ENCODE peak calls at places on chromosomes 4 and X, in ten cellular contexts. R, Z, I, L, J, H, A, B, P and U are unnamed samples. For H3K4me1 and H3K27me3, the result is how much of the 10 kb centered on the place peaks cover.

GRCh38 chr4:55906999-55907398 is 41.7 kb upstream of the CEP135 start:
- DNase-seq in R (no peak), Z (peak), I (no peak), L (no peak), J (no peak), H (peak), A (no peak), B (no peak), P (no peak), U (no peak)

GRCh38 chr4:176002007-176002623 is 63.5 kb upstream of the WDR17 start:
- DNase-seq in R (peak), Z (peak), I (peak), L (peak), J (no peak), H (no peak), A (no peak), B (peak), P (peak), U (peak)

GRCh38 chr4:123497328-123497727 is 100.7 kb downstream of the SPRY1 start:
- DNase-seq in R (no peak), Z (no peak), I (no peak), L (no peak), J (no peak), H (no peak), A (no peak), B (no peak), P (no peak), U (no peak)

GRCh38 chr4:13524504-13525243 is 19.6 kb downstream of the NKX3-2 start:
- DNase-seq in R (no peak), Z (no peak), I (no peak), L (no peak), J (no peak), H (peak), A (no peak), B (no peak), P (no peak), U (peak)

GRCh38 chr4:15376594-15376993 is 51.2 kb upstream of the C1QTNF7 start:
- DNase-seq in R (no peak), Z (no peak), I (no peak), L (no peak), J (no peak), H (peak), A (no peak), B (no peak), P (no peak), U (no peak)

GRCh38 chrX:136138939-136139338 is 8.4 kb upstream of the FHL1 start:
- DNase-seq in R (no peak), Z (no peak), I (no peak), L (no peak), J (no peak), H (no peak), A (no peak), B (no peak), P (no peak), U (no peak)

GRCh38 chr4:140308366-140309123 is 64.9 kb upstream of the SCOC start:
- DNase-seq in R (peak), Z (no peak), I (no peak), L (peak), J (no peak), H (peak), A (no peak), B (no peak), P (peak), U (peak)

GRCh38 chr4:52057196-52057595 is 6.1 kb downstream of the SPATA18 start:
- DNase-seq in R (no peak), Z (no peak), I (no peak), L (no peak), J (no peak), H (no peak), A (no peak), B (no peak), P (no peak), U (no peak)

GRCh38 chr4:1177274-1178141 is 5.1 kb upstream of the SPON2 start:
- DNase-seq in R (no peak), Z (no peak), I (no peak), L (peak), J (no peak), H (no peak), A (peak), B (no peak), P (peak), U (no peak)

GRCh38 chr4:92520563-92520962 is 216.8 kb downstream of the GRID2 start:
- DNase-seq in R (no peak), Z (no peak), I (peak), L (no peak), J (no peak), H (no peak), A (no peak), B (no peak), P (no peak), U (no peak)

GRCh38 chr4:17066972-17067371 is 168.5 kb upstream of the LDB2 start:
- DNase-seq in R (peak), Z (no peak), I (no peak), L (no peak), J (no peak), H (peak), A (no peak), B (no peak), P (no peak), U (no peak)

GRCh38 chr4:159655547-159655946 is 552.7 kb downstream of the RAPGEF2 start:
- DNase-seq in R (no peak), Z (peak), I (no peak), L (no peak), J (no peak), H (no peak), A (no peak), B (no peak), P (no peak), U (no peak)

GRCh38 chr4:56910172-56910967 is 2.7 kb downstream of the REST start:
- DNase-seq in R (no peak), Z (no peak), I (peak), L (no peak), J (no peak), H (no peak), A (no peak), B (no peak), P (no peak), U (no peak)
- H3K4me1 ChIP-seq in R (under half), Z (under half), I (under half), L (under half), J (under half), H (under half), A (under half), B (under half), P (under half), U (half or more)

GRCh38 chr4:71184195-71184781 is 154.5 kb upstream of the SLC4A4 start:
- DNase-seq in R (peak), Z (peak), I (peak), L (peak), J (peak), H (peak), A (peak), B (no peak), P (no peak), U (peak)
- H3K27me3 ChIP-seq in R (under half), Z (under half), I (half or more), L (under half), J (under half), H (under half), A (under half), B (under half), P (under half), U (under half)

DNA sequence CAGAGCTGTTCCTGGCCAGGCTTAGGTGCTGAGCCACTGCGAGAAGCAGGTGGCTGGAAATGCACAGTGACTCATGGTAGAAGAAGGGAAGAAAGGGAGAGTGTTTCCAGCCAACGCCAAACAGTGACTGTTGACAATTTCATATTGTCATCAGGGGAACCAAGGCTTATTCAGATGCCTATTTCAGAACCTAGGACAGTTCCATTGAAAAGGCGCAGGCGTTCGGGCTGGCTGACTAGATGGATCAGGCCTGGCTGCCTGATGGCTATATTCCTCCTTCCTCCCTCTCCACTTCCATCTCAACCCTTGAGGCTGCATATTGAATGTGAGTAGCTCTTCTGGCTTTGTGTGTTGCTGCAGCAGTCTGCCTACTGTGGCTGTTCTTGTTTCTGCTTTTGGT is 73.0 kb upstream of the FRMPD4 start:
- DNase-seq in R (peak), Z (no peak), I (peak), L (no peak), J (no peak), H (peak), A (no peak), B (no peak), P (no peak), U (no peak)
- H3K27ac ChIP-seq in R (no peak), Z (no peak), I (no peak), L (no peak), J (no peak), H (no peak), A (no peak), B (no peak), P (no peak), U (no peak)

GRCh38 chrX:130105226-130105625 is 5.1 kb downstream of the ELF4 start:
- DNase-seq in R (no peak), Z (no peak), I (no peak), L (no peak), J (no peak), H (no peak), A (no peak), B (no peak), P (no peak), U (no peak)

GRCh38 chrX:130106071-130106470 is 4.2 kb downstream of the ELF4 start:
- DNase-seq in R (no peak), Z (no peak), I (peak), L (no peak), J (no peak), H (no peak), A (no peak), B (no peak), P (no peak), U (no peak)

GRCh38 chrX:130100180-130100579 is 10.1 kb downstream of the ELF4 start:
- DNase-seq in R (no peak), Z (no peak), I (no peak), L (peak), J (no peak), H (no peak), A (peak), B (no peak), P (peak), U (peak)

GRCh38 chrX:130108647-130109428 is 1.5 kb downstream of the ELF4 start:
- DNase-seq in R (peak), Z (no peak), I (no peak), L (peak), J (no peak), H (no peak), A (peak), B (peak), P (peak), U (no peak)

DNA sequence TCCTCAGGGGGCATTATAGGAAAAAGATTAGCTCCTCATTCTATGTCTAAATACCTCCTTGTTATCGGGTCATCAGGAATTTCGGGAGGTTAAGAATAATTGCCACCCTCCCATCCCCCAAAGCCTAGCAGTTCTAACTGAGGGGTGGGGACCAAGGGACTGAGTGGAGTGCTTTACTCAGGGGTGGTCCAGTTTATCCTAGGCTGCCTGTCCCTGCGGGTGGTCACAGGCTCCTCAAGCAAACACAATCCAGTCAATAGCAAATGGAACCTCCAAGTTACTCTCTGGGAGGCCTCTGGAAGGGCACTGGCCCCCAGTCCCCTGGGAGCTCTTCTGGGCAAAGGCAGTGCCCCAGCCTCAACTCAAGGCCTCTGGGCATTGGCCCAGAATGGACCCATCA is 6.7 kb downstream of the ELF4 start:
- DNase-seq in R (no peak), Z (no peak), I (peak), L (no peak), J (no peak), H (no peak), A (no peak), B (no peak), P (peak), U (no peak)
- H3K4me1 ChIP-seq in R (under half), Z (under half), I (under half), L (under half), J (under half), H (under half), A (under half), B (under half), P (under half), U (under half)

DNA sequence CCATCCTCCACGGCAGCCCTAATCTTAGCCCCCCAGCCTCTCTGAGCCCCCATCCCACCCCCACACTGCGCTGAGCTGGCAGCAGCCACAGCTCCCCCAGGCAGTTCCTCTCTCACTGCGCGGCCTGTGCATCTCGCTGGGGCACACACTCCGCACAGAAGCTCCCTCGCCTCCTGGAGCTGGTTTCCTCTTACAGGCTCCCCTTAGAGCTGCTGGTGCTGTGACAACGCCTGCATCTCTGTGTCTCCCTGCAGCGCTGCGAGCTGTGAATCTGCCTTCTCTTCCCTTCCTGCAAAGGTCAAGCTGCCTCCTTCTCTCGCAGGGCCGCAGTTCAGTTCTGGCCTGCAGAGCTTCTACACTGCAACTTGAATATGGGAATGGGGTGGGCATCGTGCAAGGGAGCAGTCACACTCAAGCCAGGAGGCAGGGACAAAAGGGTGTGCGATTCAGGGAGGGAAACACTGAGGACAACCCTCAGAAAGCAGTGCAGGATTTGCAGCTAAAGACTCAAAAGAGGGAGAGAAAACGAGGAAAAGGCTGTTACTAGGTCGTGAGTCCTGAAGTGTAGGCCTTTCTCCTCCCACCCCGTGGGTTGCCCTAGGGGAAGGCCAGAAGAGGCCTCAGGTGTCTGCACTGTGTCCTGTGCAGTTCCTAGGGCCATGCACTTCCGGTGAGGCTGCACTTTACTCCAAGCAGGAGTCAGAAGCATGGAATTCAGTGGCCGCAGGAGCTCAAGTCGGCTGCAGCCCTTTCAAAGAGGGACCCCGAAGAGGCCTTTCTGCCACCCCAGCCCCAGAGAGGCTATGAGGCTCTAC is 87.0 kb downstream of the BCOR start:
- DNase-seq in R (no peak), Z (no peak), I (peak), L (no peak), J (no peak), H (no peak), A (no peak), B (no peak), P (no peak), U (no peak)
- H3K27me3 ChIP-seq in R (half or more), Z (under half), I (half or more), L (under half), J (under half), H (under half), A (under half), B (under half), P (under half), U (under half)

GRCh38 chrX:150035531-150035930 is 97.2 kb upstream of the EOLA2 start:
- DNase-seq in R (no peak), Z (no peak), I (no peak), L (no peak), J (no peak), H (peak), A (peak), B (no peak), P (no peak), U (no peak)
- H3K27ac ChIP-seq in R (no peak), Z (peak), I (no peak), L (no peak), J (no peak), H (peak), A (no peak), B (no peak), P (no peak), U (no peak)

GRCh38 chr4:112523008-112523440 is 7.0 kb upstream of the NEUROG2 start:
- DNase-seq in R (peak), Z (no peak), I (peak), L (peak), J (no peak), H (peak), A (no peak), B (no peak), P (no peak), U (peak)

GRCh38 chr4:112523764-112524505 is 8.0 kb upstream of the NEUROG2 start:
- DNase-seq in R (peak), Z (peak), I (peak), L (peak), J (no peak), H (no peak), A (peak), B (peak), P (peak), U (peak)

GRCh38 chr4:112520598-112521122 is 4.7 kb upstream of the NEUROG2 start:
- DNase-seq in R (no peak), Z (no peak), I (no peak), L (no peak), J (no peak), H (no peak), A (no peak), B (no peak), P (no peak), U (no peak)

GRCh38 chr4:112521123-112522116 is 5.4 kb upstream of the NEUROG2 start:
- DNase-seq in R (no peak), Z (no peak), I (peak), L (no peak), J (no peak), H (no peak), A (no peak), B (no peak), P (no peak), U (no peak)

GRCh38 chr4:112522389-112522788 is 6.4 kb upstream of the NEUROG2 start:
- DNase-seq in R (no peak), Z (no peak), I (peak), L (no peak), J (no peak), H (no peak), A (no peak), B (no peak), P (no peak), U (no peak)
- H3K4me1 ChIP-seq in R (under half), Z (under half), I (half or more), L (under half), J (under half), H (under half), A (under half), B (under half), P (under half), U (under half)

DNA sequence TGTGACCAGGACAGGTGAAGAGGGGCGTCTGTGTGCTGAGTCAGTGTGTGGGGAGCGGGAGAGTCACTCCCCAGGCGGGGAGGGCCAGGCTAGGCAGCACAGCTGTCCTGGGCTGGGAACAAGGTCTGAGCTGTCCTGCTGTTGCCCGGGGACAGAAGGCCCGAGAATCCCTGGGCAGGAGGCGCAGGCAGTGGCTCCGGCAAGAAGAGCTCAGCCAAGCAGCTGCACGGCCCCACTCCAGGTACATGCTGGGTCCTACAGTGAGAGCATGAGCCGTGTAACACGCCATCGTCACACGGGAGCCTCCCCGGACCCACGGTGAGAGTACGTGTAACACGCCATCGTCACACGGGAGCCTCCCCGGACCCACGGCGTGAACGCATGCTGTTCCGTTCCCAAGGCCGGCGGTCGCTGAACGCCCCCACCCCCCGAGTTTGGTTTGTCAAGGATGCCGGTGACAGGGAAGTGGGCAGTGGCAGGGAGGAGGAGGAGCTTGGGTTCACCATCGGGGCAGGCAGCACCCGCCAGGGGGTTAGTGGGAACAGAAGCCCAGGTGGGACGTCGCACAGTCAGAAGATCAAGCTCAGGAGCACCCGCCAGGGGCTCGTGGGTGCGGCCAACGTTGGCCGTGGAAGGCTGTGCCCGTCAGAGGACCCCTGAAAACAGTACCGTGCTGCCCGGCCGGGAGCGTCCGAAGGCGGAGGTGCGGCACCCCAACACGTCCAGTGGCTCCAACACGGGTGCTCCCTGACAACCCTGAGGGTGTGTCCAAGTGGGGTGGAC is 15.6 kb downstream of the PPP2R3B start:
- DNase-seq in R (no peak), Z (no peak), I (no peak), L (no peak), J (no peak), H (no peak), A (no peak), B (no peak), P (peak), U (no peak)
- H3K27me3 ChIP-seq in R (under half), Z (under half), I (under half), L (under half), J (under half), H (under half), A (under half), B (under half), P (under half), U (under half)

GRCh38 chr4:8473920-8474590 is 33.5 kb downstream of the TRMT44 start:
- DNase-seq in R (no peak), Z (no peak), I (no peak), L (no peak), J (no peak), H (no peak), A (no peak), B (no peak), P (no peak), U (no peak)
- H3K27ac ChIP-seq in R (peak), Z (no peak), I (no peak), L (no peak), J (no peak), H (no peak), A (no peak), B (peak), P (no peak), U (no peak)

DNA sequence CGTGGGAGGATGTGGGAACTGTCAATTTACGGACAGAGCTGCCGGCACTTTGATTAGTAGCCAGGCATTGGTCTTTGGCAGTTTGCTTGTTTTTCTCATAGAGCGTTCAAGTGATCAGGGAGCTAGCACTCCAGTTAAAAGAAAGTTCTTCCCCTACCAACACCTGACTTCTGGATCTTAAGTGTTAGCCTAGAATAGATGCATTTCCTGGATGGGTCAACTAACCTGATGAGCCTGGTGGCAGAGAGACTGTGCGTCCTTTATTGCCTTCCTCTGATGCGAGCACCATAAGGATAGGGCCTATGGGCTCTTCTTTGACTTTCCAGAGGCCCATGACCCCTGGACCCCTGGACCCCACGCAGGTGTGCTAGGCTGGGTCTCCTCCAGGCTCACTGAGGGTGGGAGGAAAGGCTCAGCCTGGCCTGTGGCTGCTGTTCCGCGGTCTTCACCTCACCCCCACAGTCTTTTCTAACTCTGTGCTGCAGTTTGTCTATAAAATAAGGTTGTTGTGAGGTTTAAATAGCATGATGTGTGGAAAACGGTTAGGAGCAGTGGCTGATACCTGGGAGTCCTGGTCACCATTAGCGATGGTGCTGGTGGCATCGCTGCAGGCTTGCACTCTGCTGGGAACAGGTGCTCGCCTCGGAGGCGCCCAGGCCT is 6.8 kb downstream of the RGS12 start:
- DNase-seq in R (no peak), Z (no peak), I (no peak), L (no peak), J (no peak), H (no peak), A (no peak), B (peak), P (no peak), U (no peak)
- H3K4me1 ChIP-seq in R (under half), Z (under half), I (half or more), L (under half), J (under half), H (under half), A (under half), B (under half), P (under half), U (under half)